ENCODE peak calls at places on chromosomes 7 and 10, in four cellular contexts. V is upper lobe of right lung, R is left lobe of liver, T is stromal cell of bone marrow. I is an unnamed sample.

GRCh38 chr7:148340881-148341280 is 249.7 kb upstream of the C7orf33 start:
- DNase-seq in R (no peak), T (no peak), V (no peak), I (no peak)

GRCh38 chr10:43888551-43888950 is 239.9 kb upstream of the ZNF32 start:
- DNase-seq in T (peak), V (no peak), R (no peak), I (no peak)

GRCh38 chr7:138999414-138999813 is 18.2 kb upstream of the KIAA1549 start:
- DNase-seq in V (no peak), R (no peak), T (no peak), I (no peak)

GRCh38 chr10:72069751-72070501 is 18.4 kb downstream of the SPOCK2 start:
- DNase-seq in R (no peak), V (no peak), T (no peak), I (no peak)

GRCh38 chr10:116742367-116743265 is at the start of gene HSPA12A:
- DNase-seq in V (peak), T (peak), R (peak), I (peak)

GRCh38 chr10:60044221-60044620 is 137.9 kb upstream of the CCDC6 start:
- DNase-seq in T (no peak), V (no peak), R (no peak), I (no peak)

GRCh38 chr7:26681819-26682418 is 182.5 kb downstream of the SKAP2 start:
- DNase-seq in R (no peak), V (no peak), T (no peak), I (no peak)

GRCh38 chr7:142833174-142834027 is 21.5 kb upstream of the EPHB6 start:
- DNase-seq in T (no peak), R (no peak), V (no peak), I (no peak)

I was measured in type B pancreatic cell.